ENCODE peak calls at places on chromosomes 12 and 14, in four cellular contexts. One of them, this sample, is unnamed.

GRCh38 chr12:3002636-3003035 is 43.4 kb downstream of the TEAD4 start:
- DNase-seq in WTC11: no peak
- DNase-seq in GM12878: no peak
- DNase-seq in SK-N-SH: no peak
- DNase-seq in this sample: no peak

GRCh38 chr14:84864582-84865271 is 665.2 kb upstream of the FLRT2 start:
- DNase-seq in SK-N-SH: no peak
- DNase-seq in WTC11: no peak
- DNase-seq in GM12878: no peak
- DNase-seq in this sample: no peak

GRCh38 chr12:62658910-62659309 is 192.3 kb downstream of the MON2 start:
- DNase-seq in WTC11: no peak
- DNase-seq in SK-N-SH: no peak
- DNase-seq in GM12878: no peak
- DNase-seq in this sample: no peak

GRCh38 chr14:33950320-33951182 is at the start of gene EGLN3:
- DNase-seq in SK-N-SH: peak; percentile 95
- DNase-seq in WTC11: peak; percentile 95
- DNase-seq in GM12878: no peak
- DNase-seq in this sample: peak; percentile 85

GRCh38 chr12:121794532-121795028 is 1.1 kb upstream of the RHOF start:
- DNase-seq in GM12878: no peak
- DNase-seq in WTC11: no peak
- DNase-seq in SK-N-SH: peak; percentile 58
- DNase-seq in this sample: no peak

GRCh38 chr12:44618960-44619359 is 257.2 kb downstream of the NELL2 start:
- DNase-seq in GM12878: no peak
- DNase-seq in WTC11: no peak
- DNase-seq in SK-N-SH: no peak
- DNase-seq in this sample: no peak

GRCh38 chr12:6450091-6450868 is 1.6 kb upstream of the TAPBPL start:
- DNase-seq in GM12878: no peak
- DNase-seq in SK-N-SH: no peak
- DNase-seq in WTC11: peak; percentile 8
- DNase-seq in this sample: no peak

GRCh38 chr12:94304566-94305061 is 155.1 kb downstream of the CEP83 start:
- DNase-seq in GM12878: no peak
- DNase-seq in SK-N-SH: no peak
- DNase-seq in WTC11: peak; percentile 33
- DNase-seq in this sample: no peak

GRCh38 chr14:44701563-44702263 is 194.6 kb upstream of the FSCB start:
- DNase-seq in GM12878: no peak
- DNase-seq in SK-N-SH: no peak
- DNase-seq in WTC11: no peak
- DNase-seq in this sample: no peak

GRCh38 chr14:30681752-30682355 is 59.7 kb downstream of the SCFD1 start:
- DNase-seq in GM12878: no peak
- DNase-seq in WTC11: no peak
- DNase-seq in SK-N-SH: peak; percentile 26
- DNase-seq in this sample: no peak

GRCh38 chr12:46650688-46651087 is 175.1 kb downstream of the SLC38A4 start:
- DNase-seq in GM12878: no peak
- DNase-seq in SK-N-SH: no peak
- DNase-seq in WTC11: no peak
- DNase-seq in this sample: no peak

GRCh38 chr14:50846171-50846880 is 15.4 kb upstream of the NIN start:
- DNase-seq in GM12878: no peak
- DNase-seq in WTC11: no peak
- DNase-seq in SK-N-SH: no peak
- DNase-seq in this sample: no peak

GRCh38 chr14:105424861-105425260 is 5.2 kb downstream of the MTA1 start:
- DNase-seq in WTC11: no peak
- DNase-seq in SK-N-SH: no peak
- DNase-seq in GM12878: no peak
- DNase-seq in this sample: no peak

GRCh38 chr14:103104654-103105511 is 10.4 kb downstream of the EXOC3L4 start:
- DNase-seq in WTC11: peak; percentile 85
- DNase-seq in GM12878: no peak
- DNase-seq in SK-N-SH: peak; percentile 91
- DNase-seq in this sample: peak; percentile 71

GRCh38 chr12:15494329-15495046 is 172.2 kb downstream of the PTPRO start:
- DNase-seq in SK-N-SH: no peak
- DNase-seq in WTC11: no peak
- DNase-seq in GM12878: peak; percentile 9
- DNase-seq in this sample: no peak

GRCh38 chr12:60394680-60395079 is 798.9 kb downstream of the SLC16A7 start:
- DNase-seq in WTC11: no peak
- DNase-seq in GM12878: no peak
- DNase-seq in SK-N-SH: no peak
- DNase-seq in this sample: no peak

GRCh38 chr12:96623818-96624217 is 134.4 kb downstream of the CFAP54 start:
- DNase-seq in SK-N-SH: no peak
- DNase-seq in GM12878: no peak
- DNase-seq in WTC11: no peak
- DNase-seq in this sample: no peak

GRCh38 chr12:91139981-91140659 is 28.8 kb upstream of the LUM start:
- DNase-seq in GM12878: no peak
- DNase-seq in SK-N-SH: no peak
- DNase-seq in WTC11: no peak
- DNase-seq in this sample: no peak

GRCh38 chr14:50230601-50231474 is 540 bp downstream of the SOS2 start:
- DNase-seq in SK-N-SH: peak; percentile 75
- DNase-seq in WTC11: peak; percentile 38
- DNase-seq in GM12878: peak; percentile 36
- DNase-seq in this sample: peak; percentile 51

DNA sequence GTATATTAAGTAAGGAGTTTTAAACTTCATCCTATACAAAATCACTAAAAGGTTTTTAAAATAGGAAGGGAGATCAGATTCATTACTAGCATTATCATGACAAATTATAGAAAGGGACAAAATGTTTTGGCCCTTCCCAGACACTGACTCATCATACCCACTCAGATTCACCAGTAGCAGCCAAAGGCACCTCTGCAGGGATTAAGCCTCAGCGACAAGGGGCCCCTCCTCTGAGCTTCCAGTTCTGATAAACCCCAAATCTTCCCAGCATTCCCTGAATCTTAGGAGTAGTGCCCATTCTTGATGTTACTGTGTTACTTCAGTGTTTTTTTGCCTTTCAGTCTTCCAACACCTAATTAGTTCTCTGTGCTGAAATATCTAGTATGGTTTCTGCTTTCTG is 14.5 kb downstream of the KRAS start:
- DNase-seq in GM12878: no peak
- DNase-seq in SK-N-SH: no peak
- DNase-seq in WTC11: no peak
- DNase-seq in this sample: no peak
- TF ChIP-seq USF1 in GM12878: no peak
- TF ChIP-seq USF1 in SK-N-SH: no peak
- TF ChIP-seq USF1 in WTC11: no peak
- TF ChIP-seq USF1 in this sample: no peak

GRCh38 chr12:99393763-99394162 is 253.8 kb upstream of the GARIN6 start:
- DNase-seq in WTC11: no peak
- DNase-seq in SK-N-SH: no peak
- DNase-seq in GM12878: no peak
- DNase-seq in this sample: no peak
- TF ChIP-seq USF1 in WTC11: no peak
- TF ChIP-seq USF1 in SK-N-SH: no peak
- TF ChIP-seq USF1 in GM12878: no peak
- TF ChIP-seq USF1 in this sample: no peak

GRCh38 chr12:4268549-4269181 is 4.9 kb upstream of the CCND2 start:
- DNase-seq in GM12878: no peak
- DNase-seq in SK-N-SH: no peak
- DNase-seq in WTC11: no peak
- DNase-seq in this sample: peak; percentile 18

GRCh38 chr12:4266990-4267389 is 6.6 kb upstream of the CCND2 start:
- DNase-seq in WTC11: no peak
- DNase-seq in GM12878: no peak
- DNase-seq in SK-N-SH: no peak
- DNase-seq in this sample: no peak

GRCh38 chr12:4267904-4268548 is 5.5 kb upstream of the CCND2 start:
- DNase-seq in GM12878: no peak
- DNase-seq in WTC11: no peak
- DNase-seq in SK-N-SH: no peak
- DNase-seq in this sample: no peak

GRCh38 chr12:4261655-4262054 is 11.9 kb upstream of the CCND2 start:
- DNase-seq in SK-N-SH: no peak
- DNase-seq in GM12878: peak; percentile 64
- DNase-seq in WTC11: no peak
- DNase-seq in this sample: no peak

GRCh38 chr12:4265280-4265679 is 8.3 kb upstream of the CCND2 start:
- DNase-seq in GM12878: no peak
- DNase-seq in SK-N-SH: no peak
- DNase-seq in WTC11: no peak
- DNase-seq in this sample: no peak
- TF ChIP-seq USF1 in GM12878: no peak
- TF ChIP-seq USF1 in SK-N-SH: no peak
- TF ChIP-seq USF1 in WTC11: no peak
- TF ChIP-seq USF1 in this sample: no peak

GRCh38 chr12:18888062-18888461 is 150.1 kb downstream of the CAPZA3 start:
- DNase-seq in SK-N-SH: no peak
- DNase-seq in GM12878: no peak
- DNase-seq in WTC11: no peak
- DNase-seq in this sample: no peak
- TF ChIP-seq USF1 in SK-N-SH: no peak
- TF ChIP-seq USF1 in GM12878: no peak
- TF ChIP-seq USF1 in WTC11: no peak
- TF ChIP-seq USF1 in this sample: no peak

GRCh38 chr14:91366749-91367148 is 50.9 kb downstream of the CCDC88C start:
- DNase-seq in GM12878: no peak
- DNase-seq in WTC11: no peak
- DNase-seq in SK-N-SH: no peak
- DNase-seq in this sample: no peak

GRCh38 chr14:91364524-91365270 is 52.9 kb downstream of the CCDC88C start:
- DNase-seq in GM12878: no peak
- DNase-seq in SK-N-SH: no peak
- DNase-seq in WTC11: no peak
- DNase-seq in this sample: peak; percentile 17

GRCh38 chr14:91361236-91361811 is 56.3 kb downstream of the CCDC88C start:
- DNase-seq in GM12878: no peak
- DNase-seq in SK-N-SH: no peak
- DNase-seq in WTC11: no peak
- DNase-seq in this sample: no peak

GRCh38 chr14:91365552-91365951 is 52.1 kb downstream of the CCDC88C start:
- DNase-seq in WTC11: no peak
- DNase-seq in GM12878: no peak
- DNase-seq in SK-N-SH: no peak
- DNase-seq in this sample: no peak

GRCh38 chr14:91363776-91364523 is 53.7 kb downstream of the CCDC88C start:
- DNase-seq in SK-N-SH: no peak
- DNase-seq in GM12878: peak; percentile 89
- DNase-seq in WTC11: no peak
- DNase-seq in this sample: peak; percentile 16
- TF ChIP-seq USF1 in SK-N-SH: no peak
- TF ChIP-seq USF1 in GM12878: peak; percentile 44
- TF ChIP-seq USF1 in WTC11: no peak
- TF ChIP-seq USF1 in this sample: no peak

GRCh38 chr12:32885831-32886230 is 10.7 kb downstream of the PKP2 start:
- DNase-seq in WTC11: no peak
- DNase-seq in GM12878: no peak
- DNase-seq in SK-N-SH: no peak
- DNase-seq in this sample: no peak
- TF ChIP-seq USF1 in WTC11: no peak
- TF ChIP-seq USF1 in GM12878: no peak
- TF ChIP-seq USF1 in SK-N-SH: no peak
- TF ChIP-seq USF1 in this sample: no peak

DNA sequence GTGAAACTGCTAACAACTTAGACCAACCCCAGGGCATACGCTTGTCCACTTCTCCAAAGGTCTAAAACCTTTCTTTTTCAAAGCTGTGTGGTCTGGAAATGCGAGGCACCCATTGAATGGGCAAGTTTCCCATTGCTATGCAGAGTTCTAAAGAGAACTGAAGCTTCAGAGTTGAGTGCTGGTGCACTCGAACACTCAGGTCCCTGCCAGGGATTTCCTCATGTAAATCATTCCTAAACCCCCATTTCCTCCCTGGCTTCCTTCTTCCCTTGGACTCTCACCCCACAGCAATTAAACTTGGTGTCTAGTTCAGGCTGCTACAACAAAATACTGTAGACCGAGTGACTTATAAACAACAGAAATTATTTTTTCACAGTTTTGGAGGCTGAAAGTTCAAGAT is 2.2 kb upstream of the PXN start:
- DNase-seq in SK-N-SH: no peak
- DNase-seq in WTC11: no peak
- DNase-seq in GM12878: no peak
- DNase-seq in this sample: no peak
- TF ChIP-seq USF1 in SK-N-SH: no peak
- TF ChIP-seq USF1 in WTC11: no peak
- TF ChIP-seq USF1 in GM12878: no peak
- TF ChIP-seq USF1 in this sample: no peak